ENCODE peak calls at places on chromosomes 12 and 14, in five cellular contexts. One of them, this sample, is unnamed.

GRCh38 chr14:61033851-61034250 is 52.8 kb downstream of the SLC38A6 start:
- DNase-seq in H4: no peak
- DNase-seq in activated T-cell treated with anti-CD3 and anti-CD28 coated beads for 1 hour: no peak
- DNase-seq in stimulated activated CD4-positive, alpha-beta T cell treated with anti-CD3 and anti-CD28 coated beads, Interleukin-15, amount 100 ng/mL, for 1 hour: no peak
- DNase-seq in ovary: no peak
- DNase-seq in this sample: no peak

GRCh38 chr14:34665785-34666425 is 36.0 kb upstream of the SNX6 start:
- DNase-seq in H4: no peak
- DNase-seq in activated T-cell treated with anti-CD3 and anti-CD28 coated beads for 1 hour: no peak
- DNase-seq in stimulated activated CD4-positive, alpha-beta T cell treated with anti-CD3 and anti-CD28 coated beads, Interleukin-15, amount 100 ng/mL, for 1 hour: no peak
- DNase-seq in ovary: no peak
- DNase-seq in this sample: no peak

GRCh38 chr12:116880817-116881324 is 370 bp downstream of the HRK start:
- DNase-seq in H4: no peak
- DNase-seq in activated T-cell treated with anti-CD3 and anti-CD28 coated beads for 1 hour: no peak
- DNase-seq in stimulated activated CD4-positive, alpha-beta T cell treated with anti-CD3 and anti-CD28 coated beads, Interleukin-15, amount 100 ng/mL, for 1 hour: no peak
- DNase-seq in ovary: peak; percentile 27
- DNase-seq in this sample: no peak

GRCh38 chr12:41345071-41345470 is 157.0 kb downstream of the PDZRN4 start:
- DNase-seq in H4: no peak
- DNase-seq in activated T-cell treated with anti-CD3 and anti-CD28 coated beads for 1 hour: no peak
- DNase-seq in stimulated activated CD4-positive, alpha-beta T cell treated with anti-CD3 and anti-CD28 coated beads, Interleukin-15, amount 100 ng/mL, for 1 hour: no peak
- DNase-seq in ovary: no peak
- DNase-seq in this sample: no peak

GRCh38 chr14:72013606-72014129 is 81.4 kb downstream of the RGS6 start:
- DNase-seq in H4: no peak
- DNase-seq in activated T-cell treated with anti-CD3 and anti-CD28 coated beads for 1 hour: no peak
- DNase-seq in stimulated activated CD4-positive, alpha-beta T cell treated with anti-CD3 and anti-CD28 coated beads, Interleukin-15, amount 100 ng/mL, for 1 hour: no peak
- DNase-seq in ovary: no peak
- DNase-seq in this sample: no peak

GRCh38 chr14:68976160-68977067 is 2.7 kb downstream of the ACTN1 start:
- DNase-seq in H4: no peak
- DNase-seq in activated T-cell treated with anti-CD3 and anti-CD28 coated beads for 1 hour: no peak
- DNase-seq in stimulated activated CD4-positive, alpha-beta T cell treated with anti-CD3 and anti-CD28 coated beads, Interleukin-15, amount 100 ng/mL, for 1 hour: no peak
- DNase-seq in ovary: peak; percentile 53
- DNase-seq in this sample: peak; percentile 75

GRCh38 chr12:93741741-93742085 is 64.5 kb downstream of the CRADD start:
- DNase-seq in H4: no peak
- DNase-seq in activated T-cell treated with anti-CD3 and anti-CD28 coated beads for 1 hour: no peak
- DNase-seq in stimulated activated CD4-positive, alpha-beta T cell treated with anti-CD3 and anti-CD28 coated beads, Interleukin-15, amount 100 ng/mL, for 1 hour: no peak
- DNase-seq in ovary: peak; percentile 22
- DNase-seq in this sample: peak; percentile 48

GRCh38 chr12:64137117-64137516 is 85.0 kb downstream of the KICS2 start:
- DNase-seq in H4: no peak
- DNase-seq in activated T-cell treated with anti-CD3 and anti-CD28 coated beads for 1 hour: no peak
- DNase-seq in stimulated activated CD4-positive, alpha-beta T cell treated with anti-CD3 and anti-CD28 coated beads, Interleukin-15, amount 100 ng/mL, for 1 hour: no peak
- DNase-seq in ovary: no peak
- DNase-seq in this sample: no peak

GRCh38 chr14:53458368-53458814 is 305.3 kb upstream of the DDHD1 start:
- DNase-seq in H4: peak; percentile 51
- DNase-seq in activated T-cell treated with anti-CD3 and anti-CD28 coated beads for 1 hour: no peak
- DNase-seq in stimulated activated CD4-positive, alpha-beta T cell treated with anti-CD3 and anti-CD28 coated beads, Interleukin-15, amount 100 ng/mL, for 1 hour: no peak
- DNase-seq in ovary: no peak
- DNase-seq in this sample: no peak

GRCh38 chr12:93571854-93572711 is at the start of gene SOCS2:
- DNase-seq in H4: no peak
- DNase-seq in activated T-cell treated with anti-CD3 and anti-CD28 coated beads for 1 hour: no peak
- DNase-seq in stimulated activated CD4-positive, alpha-beta T cell treated with anti-CD3 and anti-CD28 coated beads, Interleukin-15, amount 100 ng/mL, for 1 hour: peak; percentile 12
- DNase-seq in ovary: peak; percentile 57
- DNase-seq in this sample: peak; percentile 51

GRCh38 chr14:35161231-35161630 is 38.9 kb downstream of the PRORP start:
- DNase-seq in H4: no peak
- DNase-seq in activated T-cell treated with anti-CD3 and anti-CD28 coated beads for 1 hour: no peak
- DNase-seq in stimulated activated CD4-positive, alpha-beta T cell treated with anti-CD3 and anti-CD28 coated beads, Interleukin-15, amount 100 ng/mL, for 1 hour: no peak
- DNase-seq in ovary: no peak
- DNase-seq in this sample: no peak

GRCh38 chr12:104294845-104295674 is 8.5 kb upstream of the EID3 start:
- DNase-seq in H4: no peak
- DNase-seq in activated T-cell treated with anti-CD3 and anti-CD28 coated beads for 1 hour: no peak
- DNase-seq in stimulated activated CD4-positive, alpha-beta T cell treated with anti-CD3 and anti-CD28 coated beads, Interleukin-15, amount 100 ng/mL, for 1 hour: no peak
- DNase-seq in ovary: no peak
- DNase-seq in this sample: no peak

GRCh38 chr12:30484658-30485057 is 211.0 kb downstream of the IPO8 start:
- DNase-seq in H4: no peak
- DNase-seq in activated T-cell treated with anti-CD3 and anti-CD28 coated beads for 1 hour: no peak
- DNase-seq in stimulated activated CD4-positive, alpha-beta T cell treated with anti-CD3 and anti-CD28 coated beads, Interleukin-15, amount 100 ng/mL, for 1 hour: no peak
- DNase-seq in ovary: no peak
- DNase-seq in this sample: no peak

GRCh38 chr12:75086086-75087038 is 123.3 kb downstream of the KCNC2 start:
- DNase-seq in H4: peak; percentile 8
- DNase-seq in activated T-cell treated with anti-CD3 and anti-CD28 coated beads for 1 hour: no peak
- DNase-seq in stimulated activated CD4-positive, alpha-beta T cell treated with anti-CD3 and anti-CD28 coated beads, Interleukin-15, amount 100 ng/mL, for 1 hour: no peak
- DNase-seq in ovary: no peak
- DNase-seq in this sample: no peak

GRCh38 chr12:55585817-55586216 is 13.5 kb downstream of the OR2AP1 start:
- DNase-seq in H4: no peak
- DNase-seq in activated T-cell treated with anti-CD3 and anti-CD28 coated beads for 1 hour: no peak
- DNase-seq in stimulated activated CD4-positive, alpha-beta T cell treated with anti-CD3 and anti-CD28 coated beads, Interleukin-15, amount 100 ng/mL, for 1 hour: no peak
- DNase-seq in ovary: no peak
- DNase-seq in this sample: no peak

This sample was measured in uterus.